ENCODE peak calls at places on chromosomes 6 and 20, in four cellular contexts. M, W, Q and K are unnamed samples.

GRCh38 chr6:141472550-141472949 is 660.2 kb upstream of the GJE1 start:
- DNase-seq in M (no peak), W (no peak), Q (no peak), K (no peak)

GRCh38 chr6:81228912-81229540 is 523.5 kb downstream of the TENT5A start:
- DNase-seq in M (no peak), W (no peak), Q (no peak), K (peak)

GRCh38 chr6:2503816-2504494 is 246.8 kb downstream of the MYLK4 start:
- DNase-seq in M (no peak), W (peak), Q (no peak), K (no peak)

GRCh38 chr6:3309391-3310050 is 50.8 kb downstream of the PSMG4 start:
- DNase-seq in M (no peak), W (no peak), Q (no peak), K (no peak)

GRCh38 chr6:40804905-40805304 is 217.7 kb upstream of the LRFN2 start:
- DNase-seq in M (no peak), W (no peak), Q (no peak), K (peak)

GRCh38 chr6:84330325-84330724 is 102.9 kb upstream of the CEP162 start:
- DNase-seq in M (no peak), W (no peak), Q (no peak), K (no peak)

GRCh38 chr6:44966449-44967091 is 361.6 kb upstream of the RUNX2 start:
- DNase-seq in M (no peak), W (peak), Q (peak), K (no peak)

GRCh38 chr20:32536861-32537656 is 48.1 kb downstream of the NOL4L start:
- DNase-seq in M (no peak), W (no peak), Q (peak), K (peak)

GRCh38 chr6:30043744-30044143 is 17.3 kb upstream of the POLR1H start:
- DNase-seq in M (no peak), W (no peak), Q (no peak), K (no peak)

GRCh38 chr6:135651964-135652755 is 154.6 kb upstream of the AHI1 start:
- DNase-seq in M (peak), W (no peak), Q (no peak), K (no peak)

GRCh38 chr6:4660377-4661321 is 115.6 kb upstream of the CDYL start:
- DNase-seq in M (no peak), W (no peak), Q (no peak), K (no peak)

GRCh38 chr6:140546640-140547039 is 1172.2 kb upstream of the CITED2 start:
- DNase-seq in M (no peak), W (no peak), Q (no peak), K (no peak)

GRCh38 chr6:45843848-45844521 is 171.7 kb downstream of the CLIC5 start:
- DNase-seq in M (no peak), W (peak), Q (no peak), K (no peak)

GRCh38 chr6:23980965-23981364 is 145.1 kb upstream of the NRSN1 start:
- DNase-seq in M (no peak), W (no peak), Q (no peak), K (no peak)

GRCh38 chr20:42361402-42361801 is 743.2 kb upstream of the CHD6 start:
- DNase-seq in M (no peak), W (no peak), Q (no peak), K (peak)

GRCh38 chr6:1136856-1137255 is 175.0 kb upstream of the FOXQ1 start:
- DNase-seq in M (no peak), W (no peak), Q (no peak), K (no peak)

GRCh38 chr6:50333696-50334095 is 284.0 kb upstream of the DEFB112 start:
- DNase-seq in M (no peak), W (no peak), Q (no peak), K (no peak)

GRCh38 chr6:1640476-1640875 is 30.8 kb downstream of the FOXC1 start:
- DNase-seq in M (no peak), W (no peak), Q (no peak), K (no peak)

GRCh38 chr6:2531426-2532208 is 219.1 kb downstream of the MYLK4 start:
- DNase-seq in M (no peak), W (no peak), Q (no peak), K (no peak)

GRCh38 chr6:42368156-42368555 is 83.6 kb downstream of the TRERF1 start:
- DNase-seq in M (no peak), W (no peak), Q (no peak), K (no peak)

GRCh38 chr6:145241039-145241438 is 494.3 kb downstream of the EPM2A start:
- DNase-seq in M (no peak), W (peak), Q (no peak), K (no peak)
- TF ChIP-seq NFIC in M (no peak), W (no peak), Q (no peak), K (no peak)

GRCh38 chr6:46925563-46926253 is 4.0 kb upstream of the ADGRF5 start:
- DNase-seq in M (no peak), W (peak), Q (no peak), K (no peak)
- TF ChIP-seq NFIC in M (no peak), W (no peak), Q (no peak), K (no peak)

GRCh38 chr20:23434521-23435313 is 4.8 kb upstream of the CSTL1 start:
- DNase-seq in M (no peak), W (no peak), Q (no peak), K (no peak)
- TF ChIP-seq NFIC in M (no peak), W (no peak), Q (no peak), K (no peak)

GRCh38 chr20:44212792-44213191 is 2.2 kb upstream of the OSER1 start:
- DNase-seq in M (no peak), W (no peak), Q (no peak), K (no peak)

GRCh38 chr20:44218441-44218840 is 7.9 kb upstream of the OSER1 start:
- DNase-seq in M (no peak), W (no peak), Q (no peak), K (no peak)

GRCh38 chr20:44217342-44218092 is 6.9 kb upstream of the OSER1 start:
- DNase-seq in M (no peak), W (peak), Q (peak), K (peak)

GRCh38 chr20:44211177-44212039 is 837 bp upstream of the OSER1 start:
- DNase-seq in M (no peak), W (no peak), Q (no peak), K (peak)

DNA sequence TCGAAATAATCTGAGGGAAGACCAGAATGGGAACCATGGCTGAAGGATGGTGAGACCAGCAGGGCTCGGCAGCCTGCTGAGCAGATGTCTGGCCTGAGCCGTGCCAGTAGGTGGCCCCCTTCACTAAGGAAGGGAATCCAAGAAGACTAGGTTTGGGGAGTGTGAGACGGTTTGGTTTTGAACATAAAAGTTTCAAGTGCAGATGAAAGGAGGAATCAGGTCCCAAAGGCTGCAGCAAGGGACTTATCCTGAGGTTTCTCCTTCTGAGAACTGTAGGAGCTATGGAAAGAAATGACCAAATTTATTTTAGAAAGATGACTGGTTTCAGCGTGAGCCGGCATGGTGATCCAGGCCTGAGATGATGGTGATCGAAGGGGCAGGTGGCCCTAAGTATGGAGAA is 4.6 kb upstream of the OSER1 start:
- DNase-seq in M (no peak), W (peak), Q (peak), K (peak)
- TF ChIP-seq NFIC in M (no peak), W (no peak), Q (no peak), K (no peak)